ENCODE peak calls at places on chromosomes 7 and 10, in four cellular contexts. One of them, this sample, is unnamed.
A peak's percentile ranks its signal among the peaks of the same experiment; 100 is the strongest.

GRCh38 chr10:5447071-5447470 is 34.7 kb downstream of the NET1 start:
- DNase-seq in mucosa of gallbladder: no peak
- DNase-seq in DND-41: no peak
- DNase-seq in SK-MEL-5: no peak
- DNase-seq in this sample: no peak

GRCh38 chr7:107162466-107162865 is 6.3 kb upstream of the HBP1 start:
- DNase-seq in mucosa of gallbladder: no peak
- DNase-seq in DND-41: no peak
- DNase-seq in SK-MEL-5: no peak
- DNase-seq in this sample: no peak

GRCh38 chr10:114821293-114821914 is at the start of gene FHIP2A:
- DNase-seq in DND-41: peak; percentile 81
- DNase-seq in mucosa of gallbladder: peak; percentile 80
- DNase-seq in SK-MEL-5: peak; percentile 58
- DNase-seq in this sample: peak; percentile 90

GRCh38 chr7:43721193-43721806 is 8.0 kb downstream of the COA1 start:
- DNase-seq in DND-41: no peak
- DNase-seq in mucosa of gallbladder: no peak
- DNase-seq in SK-MEL-5: peak; percentile 73
- DNase-seq in this sample: no peak

GRCh38 chr7:155232911-155233702 is 64.6 kb upstream of the INSIG1 start:
- DNase-seq in mucosa of gallbladder: no peak
- DNase-seq in DND-41: no peak
- DNase-seq in SK-MEL-5: no peak
- DNase-seq in this sample: peak; percentile 39

GRCh38 chr10:48545462-48546145 is 59.3 kb downstream of the ARHGAP22 start:
- DNase-seq in SK-MEL-5: no peak
- DNase-seq in DND-41: no peak
- DNase-seq in mucosa of gallbladder: no peak
- DNase-seq in this sample: no peak

GRCh38 chr7:112880786-112881418 is 90.7 kb upstream of the TMEM168 start:
- DNase-seq in DND-41: no peak
- DNase-seq in mucosa of gallbladder: no peak
- DNase-seq in SK-MEL-5: no peak
- DNase-seq in this sample: no peak

GRCh38 chr7:5450549-5451327 is 27.1 kb upstream of the TNRC18 start:
- DNase-seq in DND-41: peak; percentile 60
- DNase-seq in SK-MEL-5: peak; percentile 78
- DNase-seq in mucosa of gallbladder: peak; percentile 50
- DNase-seq in this sample: peak; percentile 72

GRCh38 chr7:88337556-88337955 is 30.9 kb upstream of the STEAP4 start:
- DNase-seq in mucosa of gallbladder: no peak
- DNase-seq in DND-41: no peak
- DNase-seq in SK-MEL-5: no peak
- DNase-seq in this sample: no peak

This sample was measured in psoas muscle.